ENCODE peak calls at places on chromosomes 7 and 10, in seven cellular contexts. M is upper lobe of left lung; A is mucosa of descending colon; Y is OCI-LY7; G is CD4-positive, alpha-beta T cell; L is AG04450; B is heart left ventricle. R is an unnamed sample.

GRCh38 chr10:122294006-122294405 is 22.9 kb downstream of the BTBD16 start:
- DNase-seq in G (no peak), Y (no peak), B (no peak), A (no peak), M (no peak), L (no peak), R (no peak)

GRCh38 chr10:74035324-74035723 is 37.4 kb downstream of the VCL start:
- DNase-seq in A (no peak), M (no peak), B (no peak), L (no peak), G (no peak), Y (peak), R (no peak)

GRCh38 chr10:114714281-114714741 is 56.2 kb upstream of the ABLIM1 start:
- DNase-seq in M (no peak), G (no peak), A (peak), L (peak), B (no peak), Y (no peak), R (no peak)

GRCh38 chr10:79111427-79111826 is 42.7 kb downstream of the ZMIZ1 start:
- DNase-seq in Y (no peak), B (no peak), A (no peak), M (no peak), G (no peak), L (no peak), R (no peak)

GRCh38 chr7:149804106-149804505 is 30.7 kb upstream of the ZNF467 start:
- DNase-seq in Y (no peak), A (no peak), G (no peak), B (no peak), M (peak), L (no peak), R (no peak)

GRCh38 chr10:31274310-31274709 is 44.7 kb upstream of the ZEB1 start:
- DNase-seq in Y (no peak), L (no peak), A (no peak), B (no peak), M (no peak), G (no peak), R (no peak)

GRCh38 chr7:132655071-132655761 is 78.9 kb upstream of the PLXNA4 start:
- DNase-seq in Y (no peak), L (no peak), M (peak), G (peak), B (no peak), A (peak), R (no peak)

GRCh38 chr7:146875222-146875785 is 758.7 kb downstream of the CNTNAP2 start:
- DNase-seq in Y (no peak), G (no peak), A (no peak), B (no peak), M (no peak), L (no peak), R (no peak)

GRCh38 chr10:5530412-5530806 is 5.6 kb downstream of the CALML3 start:
- DNase-seq in B (peak), G (no peak), M (no peak), Y (no peak), L (no peak), A (no peak), R (no peak)

GRCh38 chr10:33334170-33334838 is at the start of gene NRP1:
- DNase-seq in A (peak), B (peak), L (no peak), M (peak), Y (no peak), G (no peak), R (peak)

DNA sequence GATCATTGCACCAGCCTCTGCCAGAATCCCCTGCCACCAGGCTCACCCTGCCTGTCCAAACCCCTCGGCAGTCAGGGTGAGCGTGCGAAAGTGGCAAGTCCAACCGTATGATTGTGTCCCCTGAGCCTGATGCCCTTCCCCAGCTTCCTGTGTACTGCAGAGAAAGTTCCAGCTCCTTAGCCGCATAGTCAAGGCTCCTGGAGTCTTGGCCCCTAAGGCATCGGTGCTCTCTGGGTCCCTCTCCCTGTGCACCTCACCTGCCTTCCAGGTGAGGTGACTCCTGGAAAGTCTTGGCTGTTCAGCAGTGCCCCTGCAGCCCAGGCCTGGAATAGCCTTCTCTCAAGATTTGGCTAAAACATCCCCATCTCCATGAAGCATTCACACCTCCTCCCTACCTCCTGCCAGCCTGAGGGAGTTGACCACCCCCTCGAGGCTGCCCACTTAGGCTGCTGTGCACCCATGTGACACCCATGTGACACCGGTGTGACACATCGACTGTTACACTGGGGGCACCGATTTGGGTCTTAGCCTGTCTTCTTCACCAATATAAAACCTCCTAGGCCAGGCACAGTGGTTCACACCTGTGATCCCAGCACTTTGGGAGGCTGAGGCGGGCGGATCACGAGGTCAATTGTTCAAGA is 56.2 kb upstream of the ELN start:
- DNase-seq in G (no peak), B (no peak), Y (no peak), M (no peak), A (no peak), L (no peak), R (no peak)
- TF ChIP-seq CTCF in G (no peak), B (no peak), Y (peak), M (no peak), A (no peak), L (peak), R (no peak)

GRCh38 chr7:100786323-100786722 is 41.0 kb downstream of the EPHB4 start:
- DNase-seq in L (no peak), A (no peak), G (no peak), B (no peak), M (no peak), Y (no peak), R (no peak)

GRCh38 chr7:100791881-100792666 is 35.2 kb downstream of the EPHB4 start:
- DNase-seq in A (no peak), G (no peak), L (no peak), B (no peak), M (no peak), Y (no peak), R (no peak)

GRCh38 chr7:100793806-100794660 is 33.3 kb downstream of the EPHB4 start:
- DNase-seq in L (no peak), B (no peak), G (no peak), Y (no peak), A (no peak), M (no peak), R (no peak)

GRCh38 chr7:100785878-100786277 is 41.4 kb downstream of the EPHB4 start:
- DNase-seq in G (no peak), L (no peak), M (no peak), A (no peak), Y (no peak), B (no peak), R (no peak)

DNA sequence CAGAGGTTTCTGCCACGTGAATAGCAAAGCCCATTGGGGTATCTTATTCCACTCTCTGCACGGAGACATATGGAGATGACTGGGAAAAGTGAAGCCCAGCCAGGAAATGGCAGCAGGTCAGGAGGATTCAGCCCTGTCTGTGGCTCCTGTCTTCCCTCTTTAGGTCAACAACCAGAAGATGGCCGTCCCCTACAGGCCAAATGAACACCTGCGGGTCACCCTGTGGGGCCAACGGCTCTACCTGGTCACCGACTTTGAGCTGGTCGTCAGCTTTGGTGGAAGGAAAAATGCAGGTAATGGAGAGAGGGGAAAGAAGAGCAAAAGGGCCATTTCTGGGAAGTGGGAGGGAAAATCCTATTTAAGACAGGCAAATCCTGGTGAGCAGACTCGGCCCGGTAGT is 38.3 kb downstream of the EPHB4 start:
- DNase-seq in G (no peak), Y (no peak), A (no peak), L (no peak), B (no peak), M (no peak), R (no peak)
- TF ChIP-seq CTCF in G (no peak), Y (no peak), A (no peak), L (peak), B (no peak), M (no peak), R (no peak)

GRCh38 chr7:128861957-128862570 is 592 bp upstream of the ATP6V1F start:
- DNase-seq in B (no peak), Y (no peak), L (no peak), M (no peak), G (no peak), A (no peak), R (no peak)

GRCh38 chr7:128859232-128860157 is 3.2 kb upstream of the ATP6V1F start:
- DNase-seq in M (peak), B (peak), L (no peak), A (no peak), Y (peak), G (no peak), R (no peak)

GRCh38 chr7:128858380-128859231 is 4.0 kb upstream of the ATP6V1F start:
- DNase-seq in L (no peak), A (no peak), Y (no peak), M (peak), G (no peak), B (peak), R (no peak)

GRCh38 chr7:128862571-128863432 is at the start of gene ATP6V1F:
- DNase-seq in B (peak), G (peak), M (peak), L (peak), Y (peak), A (peak), R (peak)

GRCh38 chr7:128860158-128861073 is 2.2 kb upstream of the ATP6V1F start:
- DNase-seq in Y (peak), L (peak), A (no peak), G (no peak), B (no peak), M (no peak), R (no peak)
- TF ChIP-seq CTCF in Y (peak), L (peak), A (no peak), G (no peak), B (peak), M (no peak), R (no peak)

GRCh38 chr10:6701289-6701688 is 121.2 kb upstream of the PRKCQ start:
- DNase-seq in G (no peak), M (no peak), B (no peak), L (no peak), Y (no peak), A (no peak), R (no peak)
- TF ChIP-seq CTCF in G (no peak), M (no peak), B (no peak), L (no peak), Y (peak), A (no peak), R (peak)

GRCh38 chr10:124197301-124198148 is 104.1 kb upstream of the CHST15 start:
- DNase-seq in M (peak), B (no peak), Y (no peak), A (no peak), L (no peak), G (no peak), R (no peak)
- TF ChIP-seq CTCF in M (no peak), B (no peak), Y (no peak), A (no peak), L (no peak), G (no peak), R (no peak)

R was measured in D721Med.